ENCODE peak calls at places on chromosomes 11 and 22, in nine cellular contexts. F is IMR-90, C is sigmoid colon, D is brain microvascular endothelial cell, Z is GM06990, X is bronchial epithelial cell, K is GM23248, V is colonic mucosa, Y is adipocyte. T is an unnamed sample.

GRCh38 chr11:59545179-59546020 is 34.1 kb downstream of the OR4D9 start:
- DNase-seq in F (peak; percentile 44), C (no peak), D (peak; percentile 92), Z (no peak), X (peak; percentile 53), K (no peak), V (no peak), Y (no peak), T (peak; percentile 90)

GRCh38 chr11:64571410-64572091 is 19.5 kb upstream of the SLC22A12 start:
- DNase-seq in F (no peak), C (no peak), D (no peak), Z (no peak), X (peak; percentile 83), K (peak; percentile 58), V (peak; percentile 54), Y (no peak), T (peak; percentile 54)

GRCh38 chr11:63911440-63911839 is 5.5 kb downstream of the RCOR2 start:
- DNase-seq in F (no peak), C (no peak), D (no peak), Z (no peak), X (no peak), K (no peak), V (no peak), Y (no peak), T (no peak)

GRCh38 chr11:29093416-29093815 is 923.4 kb downstream of the KCNA4 start:
- DNase-seq in F (peak; percentile 63), C (no peak), D (no peak), Z (no peak), X (peak; percentile 47), K (peak; percentile 70), V (no peak), Y (peak; percentile 79), T (no peak)

GRCh38 chr11:1912314-1912878 is 7.1 kb upstream of the TNNT3 start:
- DNase-seq in F (no peak), C (no peak), D (no peak), Z (no peak), X (no peak), K (no peak), V (no peak), Y (no peak), T (no peak)

GRCh38 chr22:20940178-20940790 is 23.1 kb downstream of the CRKL start:
- DNase-seq in F (no peak), C (no peak), D (no peak), Z (no peak), X (no peak), K (peak; percentile 55), V (no peak), Y (peak; percentile 38), T (peak; percentile 58)

GRCh38 chr11:1297011-1297575 is 12.3 kb downstream of the TOLLIP start:
- DNase-seq in F (no peak), C (no peak), D (no peak), Z (no peak), X (no peak), K (no peak), V (no peak), Y (no peak), T (no peak)

GRCh38 chr22:39789794-39790193 is 103.8 kb downstream of the ENTHD1 start:
- DNase-seq in F (no peak), C (no peak), D (no peak), Z (no peak), X (no peak), K (no peak), V (peak; percentile 70), Y (no peak), T (no peak)

GRCh38 chr11:2173150-2173693 is 1.6 kb upstream of the TH start:
- DNase-seq in F (no peak), C (no peak), D (no peak), Z (no peak), X (no peak), K (peak; percentile 23), V (no peak), Y (peak; percentile 21), T (no peak)

GRCh38 chr11:65576867-65577755 is 1.3 kb downstream of the EHBP1L1 start:
- DNase-seq in F (peak; percentile 43), C (peak; percentile 92), D (no peak), Z (no peak), X (peak; percentile 84), K (peak; percentile 93), V (peak; percentile 78), Y (peak; percentile 74), T (peak; percentile 66)

DNA sequence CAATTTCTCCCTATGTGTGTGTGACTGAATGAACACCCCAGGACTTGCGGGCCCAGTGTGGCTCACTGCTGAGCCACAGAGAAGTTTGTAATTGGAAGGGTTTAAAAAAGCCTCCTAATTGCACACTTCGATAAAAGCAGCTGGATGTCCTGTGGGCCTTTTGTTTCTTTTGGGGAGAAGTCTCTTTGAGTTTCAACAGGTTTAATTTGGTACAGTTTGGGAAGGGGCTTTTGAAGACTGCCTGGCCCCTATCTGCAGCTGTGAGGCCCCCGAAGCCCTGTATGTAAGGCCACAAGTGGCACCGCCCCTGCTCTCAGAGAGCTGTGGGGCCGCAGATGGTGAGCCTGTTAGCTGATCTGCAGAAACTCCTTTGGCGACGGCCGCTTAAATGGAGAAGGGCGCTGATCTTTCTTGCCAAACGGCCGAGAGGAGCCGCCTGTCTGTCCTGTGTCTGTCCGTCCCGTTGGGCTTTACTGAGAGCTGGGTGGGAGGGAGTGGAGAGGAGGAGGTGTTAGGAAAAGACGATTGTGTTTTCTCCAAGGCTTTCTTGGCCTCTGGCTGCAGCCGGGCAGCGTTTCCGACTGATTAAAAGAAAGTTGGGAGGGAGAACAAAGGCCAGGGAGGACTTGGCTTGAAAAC is 2.1 kb downstream of the FBLN1 start:
- DNase-seq in F (peak; percentile 37), C (no peak), D (no peak), Z (no peak), X (peak; percentile 41), K (peak; percentile 75), V (no peak), Y (peak; percentile 50), T (no peak)
- H3K4me3 ChIP-seq in F (peak overlapping the region; percentile 80), C (peak overlapping the region; percentile 48), D (peak overlapping the region; percentile 58), Z (no peak overlapping the region), X (peak overlapping the region; percentile 53), K (peak overlapping the region; percentile 77), V (peak overlapping the region; percentile 9), Y (peak overlapping the region; percentile 80), T (peak overlapping the region; percentile 95)

GRCh38 chr11:30585067-30585891 is 874 bp downstream of the MPPED2 start:
- DNase-seq in F (no peak), C (peak; percentile 74), D (no peak), Z (no peak), X (no peak), K (peak; percentile 13), V (no peak), Y (peak; percentile 7), T (no peak)

GRCh38 chr11:30586251-30587144 is at the start of gene MPPED2:
- DNase-seq in F (no peak), C (peak; percentile 77), D (no peak), Z (peak; percentile 39), X (no peak), K (peak; percentile 17), V (peak; percentile 19), Y (no peak), T (no peak)

GRCh38 chr11:30581646-30582045 is 4.5 kb downstream of the MPPED2 start:
- DNase-seq in F (no peak), C (no peak), D (no peak), Z (no peak), X (no peak), K (no peak), V (no peak), Y (no peak), T (no peak)

GRCh38 chr11:30585892-30586250 is 282 bp downstream of the MPPED2 start:
- DNase-seq in F (no peak), C (peak; percentile 68), D (no peak), Z (no peak), X (no peak), K (peak; percentile 20), V (peak; percentile 17), Y (peak; percentile 18), T (no peak)

GRCh38 chr11:30583505-30584280 is 2.5 kb downstream of the MPPED2 start:
- DNase-seq in F (no peak), C (peak; percentile 70), D (no peak), Z (no peak), X (no peak), K (peak; percentile 12), V (no peak), Y (no peak), T (peak; percentile 0)
- H3K4me3 ChIP-seq in F (no peak overlapping the region), C (peak overlapping the region; percentile 52), D (no peak overlapping the region), Z (no peak overlapping the region), X (no peak overlapping the region), K (no peak overlapping the region), V (no peak overlapping the region), Y (peak overlapping the region; percentile 61), T (no peak overlapping the region)

DNA sequence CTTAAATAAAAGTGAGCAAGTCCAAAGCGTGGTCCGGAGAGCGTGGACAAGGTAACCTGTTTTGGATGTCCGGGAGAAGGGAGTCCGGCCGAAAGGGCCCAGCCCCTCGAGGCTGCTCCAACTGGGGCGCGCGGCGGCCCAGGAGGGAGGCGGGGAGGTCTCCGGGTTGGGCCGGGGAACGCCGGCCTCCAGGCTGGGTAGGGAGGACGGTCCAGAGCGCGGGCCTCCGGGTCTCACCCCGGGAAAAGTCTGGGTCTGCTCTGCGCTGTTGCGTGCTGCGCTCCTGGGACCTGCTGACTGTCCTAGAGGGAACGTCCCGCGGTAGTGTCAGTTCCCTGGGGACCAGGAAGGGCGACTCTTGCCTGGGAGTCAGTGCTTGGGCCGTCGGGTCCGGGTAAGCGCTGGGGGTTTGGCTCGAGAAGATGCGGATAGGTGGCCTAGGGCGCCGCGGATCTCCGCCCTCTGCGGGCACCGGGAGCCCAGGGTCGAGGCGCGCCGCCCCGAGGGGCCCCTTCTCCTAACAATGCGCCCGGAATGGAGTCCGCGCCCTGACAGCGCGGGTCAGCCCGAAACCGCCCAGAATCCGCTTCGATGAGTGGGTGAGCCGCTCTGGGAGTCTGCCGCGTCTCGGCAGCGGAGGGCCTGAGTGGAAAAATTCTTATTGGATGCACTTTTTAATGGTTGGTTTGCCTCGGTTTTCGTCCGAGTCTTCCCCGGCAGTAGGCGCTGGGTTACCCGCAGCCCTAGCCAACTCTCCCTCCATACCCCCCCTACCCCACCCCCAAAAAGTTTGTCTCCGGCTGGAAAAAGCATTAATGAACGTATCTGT is 908 bp upstream of the FLI1 start:
- DNase-seq in F (no peak), C (no peak), D (peak; percentile 42), Z (peak; percentile 61), X (no peak), K (peak; percentile 87), V (no peak), Y (peak; percentile 80), T (peak; percentile 27)
- H3K4me3 ChIP-seq in F (peak overlapping the region; percentile 88), C (peak overlapping the region; percentile 39), D (peak overlapping the region; percentile 83), Z (peak overlapping the region; percentile 86), X (peak overlapping the region; percentile 68), K (peak overlapping the region; percentile 100), V (peak overlapping the region; percentile 47), Y (peak overlapping the region; percentile 91), T (peak overlapping the region; percentile 65)

DNA sequence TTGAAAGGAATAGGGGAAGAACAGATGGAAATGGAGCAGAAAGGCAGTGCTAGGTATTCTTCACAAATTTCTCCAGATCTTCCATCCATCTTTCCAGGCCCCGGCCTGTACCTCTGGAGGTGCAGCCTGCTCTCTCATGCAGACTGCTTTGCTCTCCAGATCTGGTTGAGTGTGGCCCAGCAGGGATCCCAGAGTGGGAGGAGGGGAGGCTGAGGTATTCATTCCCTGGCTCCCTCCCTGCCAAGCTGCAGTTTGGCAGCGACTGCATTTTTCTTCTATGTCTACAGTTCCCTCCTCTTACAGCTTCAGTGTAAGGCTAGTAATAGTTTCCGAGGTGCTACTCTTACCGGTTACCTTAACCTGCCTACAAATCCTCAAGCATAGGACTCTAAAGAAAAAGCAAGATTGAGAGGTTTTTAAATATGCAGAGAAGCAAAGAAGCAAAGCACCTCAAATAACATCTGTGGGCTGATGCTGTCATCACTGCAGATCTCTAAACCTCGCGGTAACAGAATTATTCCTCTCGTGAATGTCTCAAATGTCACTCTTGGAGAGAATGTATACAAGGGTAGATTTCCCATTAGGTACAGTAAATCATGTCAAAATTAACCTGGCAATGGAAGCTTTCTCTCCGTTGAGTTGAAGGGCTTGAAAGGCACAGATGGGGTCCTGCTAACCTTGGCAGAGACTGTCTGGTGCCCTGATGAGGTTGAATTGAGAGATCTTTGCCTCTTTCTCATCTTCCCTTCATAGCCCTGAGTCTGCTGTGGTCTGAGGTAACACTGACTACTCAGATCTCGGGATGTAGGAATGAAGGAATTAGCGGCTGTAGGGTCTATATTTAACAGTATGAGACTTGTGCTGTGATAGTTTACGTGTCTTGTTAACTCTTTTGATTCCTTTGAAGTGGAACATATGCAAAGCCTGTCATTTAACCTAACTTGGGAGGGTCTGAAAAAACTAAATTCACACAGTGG is 297.9 kb upstream of the C11orf87 start:
- DNase-seq in F (peak; percentile 4), C (no peak), D (peak; percentile 15), Z (no peak), X (no peak), K (peak; percentile 30), V (no peak), Y (peak; percentile 43), T (peak; percentile 8)
- H3K4me3 ChIP-seq in F (no peak overlapping the region), C (no peak overlapping the region), D (no peak overlapping the region), Z (no peak overlapping the region), X (no peak overlapping the region), K (no peak overlapping the region), V (no peak overlapping the region), Y (no peak overlapping the region), T (no peak overlapping the region)